ENCODE peak calls at places on chromosomes 3 and 15, in four cellular contexts. One of them, this sample, is unnamed.

GRCh38 chr15:31435891-31436628 is 109.4 kb downstream of the KLF13 start:
- DNase-seq in cardiac fibroblast: no peak
- DNase-seq in fibroblast of the aortic adventitia: no peak
- DNase-seq in activated naive CD4-positive, alpha-beta T cell: no peak
- DNase-seq in this sample: no peak

GRCh38 chr3:52483577-52484495 is 11.3 kb upstream of the STAB1 start:
- DNase-seq in cardiac fibroblast: no peak
- DNase-seq in activated naive CD4-positive, alpha-beta T cell: no peak
- DNase-seq in fibroblast of the aortic adventitia: peak; percentile 83
- DNase-seq in this sample: no peak

GRCh38 chr3:13013151-13013561 is 60.1 kb downstream of the IQSEC1 start:
- DNase-seq in fibroblast of the aortic adventitia: no peak
- DNase-seq in activated naive CD4-positive, alpha-beta T cell: no peak
- DNase-seq in cardiac fibroblast: no peak
- DNase-seq in this sample: no peak

GRCh38 chr3:152835311-152836102 is 576 bp downstream of the P2RY1 start:
- DNase-seq in cardiac fibroblast: peak; percentile 71
- DNase-seq in activated naive CD4-positive, alpha-beta T cell: no peak
- DNase-seq in fibroblast of the aortic adventitia: peak; percentile 45
- DNase-seq in this sample: peak; percentile 66

GRCh38 chr3:126401611-126402160 is 7.0 kb downstream of the CFAP100 start:
- DNase-seq in activated naive CD4-positive, alpha-beta T cell: no peak
- DNase-seq in fibroblast of the aortic adventitia: no peak
- DNase-seq in cardiac fibroblast: no peak
- DNase-seq in this sample: no peak

GRCh38 chr15:27847775-27848710 is 251.1 kb downstream of the OCA2 start:
- DNase-seq in cardiac fibroblast: no peak
- DNase-seq in activated naive CD4-positive, alpha-beta T cell: no peak
- DNase-seq in fibroblast of the aortic adventitia: no peak
- DNase-seq in this sample: no peak

GRCh38 chr3:86481031-86481430 is 509.9 kb downstream of the VGLL3 start:
- DNase-seq in fibroblast of the aortic adventitia: no peak
- DNase-seq in cardiac fibroblast: no peak
- DNase-seq in activated naive CD4-positive, alpha-beta T cell: no peak
- DNase-seq in this sample: no peak

GRCh38 chr3:42529463-42529862 is 27.0 kb downstream of the VIPR1 start:
- DNase-seq in activated naive CD4-positive, alpha-beta T cell: no peak
- DNase-seq in cardiac fibroblast: no peak
- DNase-seq in fibroblast of the aortic adventitia: no peak
- DNase-seq in this sample: no peak

GRCh38 chr3:117695871-117696270 is 986.3 kb downstream of the TUSC7 start:
- DNase-seq in cardiac fibroblast: no peak
- DNase-seq in fibroblast of the aortic adventitia: no peak
- DNase-seq in activated naive CD4-positive, alpha-beta T cell: no peak
- DNase-seq in this sample: no peak

GRCh38 chr3:192060160-192060783 is 599.3 kb downstream of the PYDC2 start:
- DNase-seq in cardiac fibroblast: no peak
- DNase-seq in activated naive CD4-positive, alpha-beta T cell: no peak
- DNase-seq in fibroblast of the aortic adventitia: no peak
- DNase-seq in this sample: no peak

GRCh38 chr3:38004415-38005075 is 14.0 kb downstream of the VILL start:
- DNase-seq in activated naive CD4-positive, alpha-beta T cell: no peak
- DNase-seq in cardiac fibroblast: peak; percentile 70
- DNase-seq in fibroblast of the aortic adventitia: peak; percentile 66
- DNase-seq in this sample: peak; percentile 85

GRCh38 chr3:70840106-70840870 is 527.9 kb upstream of the MDFIC2 start:
- DNase-seq in cardiac fibroblast: no peak
- DNase-seq in activated naive CD4-positive, alpha-beta T cell: no peak
- DNase-seq in fibroblast of the aortic adventitia: no peak
- DNase-seq in this sample: no peak

GRCh38 chr15:52765779-52766178 is 24.4 kb downstream of the ONECUT1 start:
- DNase-seq in fibroblast of the aortic adventitia: no peak
- DNase-seq in activated naive CD4-positive, alpha-beta T cell: no peak
- DNase-seq in cardiac fibroblast: peak; percentile 32
- DNase-seq in this sample: no peak

GRCh38 chr3:60610441-60611112 is 640.7 kb downstream of the FHIT start:
- DNase-seq in activated naive CD4-positive, alpha-beta T cell: no peak
- DNase-seq in cardiac fibroblast: peak; percentile 94
- DNase-seq in fibroblast of the aortic adventitia: peak; percentile 65
- DNase-seq in this sample: no peak

GRCh38 chr15:74635228-74635627 is 19.6 kb downstream of the CLK3 start:
- DNase-seq in fibroblast of the aortic adventitia: peak; percentile 72
- DNase-seq in cardiac fibroblast: peak; percentile 75
- DNase-seq in activated naive CD4-positive, alpha-beta T cell: peak; percentile 55
- DNase-seq in this sample: peak; percentile 49

GRCh38 chr15:99441427-99441766 is 124.4 kb upstream of the MEF2A start:
- DNase-seq in activated naive CD4-positive, alpha-beta T cell: no peak
- DNase-seq in fibroblast of the aortic adventitia: no peak
- DNase-seq in cardiac fibroblast: no peak
- DNase-seq in this sample: no peak

GRCh38 chr3:30875505-30875904 is 19.0 kb downstream of the GADL1 start:
- DNase-seq in activated naive CD4-positive, alpha-beta T cell: no peak
- DNase-seq in fibroblast of the aortic adventitia: no peak
- DNase-seq in cardiac fibroblast: no peak
- DNase-seq in this sample: no peak

GRCh38 chr3:56423537-56424209 is 44.6 kb downstream of the ERC2 start:
- DNase-seq in activated naive CD4-positive, alpha-beta T cell: no peak
- DNase-seq in cardiac fibroblast: no peak
- DNase-seq in fibroblast of the aortic adventitia: no peak
- DNase-seq in this sample: no peak

GRCh38 chr15:94259863-94260262 is 28.5 kb downstream of the MCTP2 start:
- DNase-seq in activated naive CD4-positive, alpha-beta T cell: no peak
- DNase-seq in cardiac fibroblast: no peak
- DNase-seq in fibroblast of the aortic adventitia: no peak
- DNase-seq in this sample: no peak

GRCh38 chr15:43483306-43484128 is 9.4 kb downstream of the TP53BP1 start:
- DNase-seq in cardiac fibroblast: peak; percentile 56
- DNase-seq in activated naive CD4-positive, alpha-beta T cell: no peak
- DNase-seq in fibroblast of the aortic adventitia: peak; percentile 61
- DNase-seq in this sample: no peak

GRCh38 chr3:14633819-14634424 is 17.6 kb upstream of the CCDC174 start:
- DNase-seq in fibroblast of the aortic adventitia: peak; percentile 68
- DNase-seq in activated naive CD4-positive, alpha-beta T cell: no peak
- DNase-seq in cardiac fibroblast: peak; percentile 77
- DNase-seq in this sample: peak; percentile 42

GRCh38 chr15:76196286-76196948 is 114.9 kb downstream of the ETFA start:
- DNase-seq in fibroblast of the aortic adventitia: peak; percentile 81
- DNase-seq in activated naive CD4-positive, alpha-beta T cell: no peak
- DNase-seq in cardiac fibroblast: peak; percentile 86
- DNase-seq in this sample: peak; percentile 46

GRCh38 chr15:70113304-70113700 is 15.6 kb upstream of the TLE3 start:
- DNase-seq in fibroblast of the aortic adventitia: no peak
- DNase-seq in cardiac fibroblast: no peak
- DNase-seq in activated naive CD4-positive, alpha-beta T cell: no peak
- DNase-seq in this sample: no peak

GRCh38 chr15:66946578-66947164 is 118.7 kb upstream of the SMAD3 start:
- DNase-seq in activated naive CD4-positive, alpha-beta T cell: peak; percentile 55
- DNase-seq in cardiac fibroblast: peak; percentile 79
- DNase-seq in fibroblast of the aortic adventitia: peak; percentile 77
- DNase-seq in this sample: peak; percentile 74

GRCh38 chr3:43162573-43163084 is 56.8 kb upstream of the POMGNT2 start:
- DNase-seq in fibroblast of the aortic adventitia: no peak
- DNase-seq in cardiac fibroblast: no peak
- DNase-seq in activated naive CD4-positive, alpha-beta T cell: peak; percentile 39
- DNase-seq in this sample: no peak

GRCh38 chr3:185534511-185534910 is 17.9 kb downstream of the LIPH start:
- DNase-seq in activated naive CD4-positive, alpha-beta T cell: no peak
- DNase-seq in cardiac fibroblast: no peak
- DNase-seq in fibroblast of the aortic adventitia: peak; percentile 73
- DNase-seq in this sample: no peak

This sample was measured in head of caudate nucleus.